ENCODE peak calls at places on chromosomes 2 and 18, in six cellular contexts. B, V, J, X, R and Q are unnamed samples.

GRCh38 chr2:239719791-239720410 is 305.2 kb downstream of the NDUFA10 start:
- DNase-seq in J (no peak), X (no peak), R (no peak), B (no peak), V (peak; percentile 58), Q (no peak)

GRCh38 chr2:113966832-113967231 is 76.9 kb downstream of the ACTR3 start:
- DNase-seq in J (no peak), X (no peak), B (no peak), R (peak; percentile 36), V (no peak), Q (no peak)

GRCh38 chr2:3204031-3204430 is 173.6 kb downstream of the EIPR1 start:
- DNase-seq in J (no peak), R (no peak), B (no peak), X (no peak), V (no peak), Q (no peak)

GRCh38 chr2:70995227-70995729 is 605 bp upstream of the TEX261 start:
- DNase-seq in B (peak; percentile 40), R (peak; percentile 24), J (no peak), V (no peak), X (no peak), Q (peak; percentile 69)

GRCh38 chr18:36307513-36307912 is 10.0 kb downstream of the FHOD3 start:
- DNase-seq in R (peak; percentile 8), V (no peak), X (no peak), B (no peak), J (no peak), Q (no peak)

GRCh38 chr2:134502090-134502487 is 216.7 kb downstream of the TMEM163 start:
- DNase-seq in J (no peak), V (no peak), B (no peak), X (no peak), R (peak; percentile 16), Q (no peak)

GRCh38 chr2:112960230-112960825 is 17.5 kb upstream of the IL36G start:
- DNase-seq in V (no peak), X (no peak), B (no peak), R (no peak), J (no peak), Q (no peak)

GRCh38 chr18:59823611-59824195 is 76.1 kb upstream of the PMAIP1 start:
- DNase-seq in B (peak; percentile 31), J (peak; percentile 42), R (peak; percentile 71), V (peak; percentile 82), X (peak; percentile 14), Q (no peak)

GRCh38 chr2:85369500-85369899 is 14.9 kb downstream of the ELMOD3 start:
- DNase-seq in B (no peak), V (no peak), R (no peak), J (no peak), X (no peak), Q (no peak)

GRCh38 chr2:133369896-133370295 is 198.4 kb downstream of the NCKAP5 start:
- DNase-seq in R (no peak), X (no peak), V (no peak), J (no peak), B (peak; percentile 16), Q (no peak)

GRCh38 chr18:25176516-25177042 is 175.4 kb downstream of the ZNF521 start:
- DNase-seq in J (no peak), V (no peak), R (no peak), B (no peak), X (no peak), Q (no peak)